ENCODE peak calls at places on chromosome 5, in four cellular contexts. T is CD4-positive, alpha-beta memory T cell; K is NCI-H460; F is stimulated activated CD4-positive, alpha-beta T cell treated with anti-CD3 and anti-CD28 coated beads, Interleukin-1b, Interleukin-23, amount 100 ng/mL, for 48 hours. O is an unnamed sample.

GRCh38 chr5:145982572-145983314 is 46.4 kb downstream of the SH3RF2 start:
- DNase-seq in T (no peak), K (no peak), F (no peak), O (no peak)

GRCh38 chr5:135064235-135064570 is 30.2 kb upstream of the PITX1 start:
- DNase-seq in T (no peak), K (no peak), F (no peak), O (no peak)

GRCh38 chr5:140235776-140236558 is 61.0 kb downstream of the CYSTM1 start:
- DNase-seq in T (no peak), K (no peak), F (no peak), O (no peak)

GRCh38 chr5:72951850-72952468 is 3.9 kb upstream of the FCHO2 start:
- DNase-seq in T (no peak), K (peak), F (no peak), O (no peak)

GRCh38 chr5:132065351-132065937 is 5.0 kb downstream of the IL3 start:
- DNase-seq in T (peak), K (peak), F (peak), O (no peak)

GRCh38 chr5:147216552-147217154 is 18.2 kb upstream of the STK32A start:
- DNase-seq in T (peak), K (peak), F (no peak), O (peak)

GRCh38 chr5:51468196-51468595 is 84.9 kb downstream of the ISL1 start:
- DNase-seq in T (no peak), K (no peak), F (no peak), O (no peak)

GRCh38 chr5:68343421-68343826 is 127.9 kb downstream of the PIK3R1 start:
- DNase-seq in T (no peak), K (no peak), F (peak), O (no peak)

GRCh38 chr5:136080483-136081180 is 51.8 kb downstream of the TGFBI start:
- DNase-seq in T (peak), K (peak), F (peak), O (no peak)

GRCh38 chr5:115439042-115439441 is 105.5 kb downstream of the FEM1C start:
- DNase-seq in T (no peak), K (no peak), F (no peak), O (no peak)

GRCh38 chr5:125277494-125278154 is 531.2 kb upstream of the ZNF608 start:
- DNase-seq in T (no peak), K (peak), F (no peak), O (no peak)

GRCh38 chr5:76601470-76601869 is 21.7 kb downstream of the F2RL2 start:
- DNase-seq in T (peak), K (peak), F (no peak), O (peak)

GRCh38 chr5:145925353-145925752 is 11.0 kb upstream of the SH3RF2 start:
- DNase-seq in T (no peak), K (peak), F (no peak), O (no peak)

GRCh38 chr5:59845733-59846132 is 47.8 kb downstream of the PDE4D start:
- DNase-seq in T (no peak), K (no peak), F (no peak), O (no peak)

GRCh38 chr5:113204525-113205161 is 228.0 kb downstream of the DCP2 start:
- DNase-seq in T (no peak), K (peak), F (no peak), O (no peak)

GRCh38 chr5:160260881-160261815 is 31.8 kb downstream of the FABP6 start:
- DNase-seq in T (no peak), K (peak), F (no peak), O (peak)

GRCh38 chr5:111463304-111463703 is 49.0 kb downstream of the STARD4 start:
- DNase-seq in T (no peak), K (no peak), F (no peak), O (no peak)

GRCh38 chr5:146079695-146080361 is 25.5 kb downstream of the PLAC8L1 start:
- DNase-seq in T (no peak), K (no peak), F (peak), O (no peak)

GRCh38 chr5:132055808-132056609 is 4.4 kb upstream of the IL3 start:
- DNase-seq in T (peak), K (no peak), F (peak), O (peak)

GRCh38 chr5:107593009-107593408 is 77.7 kb downstream of the EFNA5 start:
- DNase-seq in T (no peak), K (no peak), F (no peak), O (no peak)

GRCh38 chr5:180067986-180068385 is 3.6 kb downstream of the RNF130 start:
- DNase-seq in T (no peak), K (no peak), F (no peak), O (no peak)

GRCh38 chr5:97162045-97162444 is 19.6 kb upstream of the LIX1 start:
- DNase-seq in T (peak), K (peak), F (peak), O (peak)

GRCh38 chr5:151234476-151235238 is 10.8 kb upstream of the CCDC69 start:
- DNase-seq in T (no peak), K (no peak), F (peak), O (no peak)

GRCh38 chr5:123429993-123430392 is 6.8 kb upstream of the CEP120 start:
- DNase-seq in T (no peak), K (peak), F (no peak), O (no peak)

GRCh38 chr5:153896701-153897100 is 142.0 kb downstream of the FAM114A2 start:
- DNase-seq in T (no peak), K (no peak), F (no peak), O (no peak)

GRCh38 chr5:75616961-75617660 is 5.9 kb downstream of the ANKDD1B start:
- DNase-seq in T (no peak), K (no peak), F (no peak), O (no peak)

GRCh38 chr5:149452007-149452664 is 73.0 kb upstream of the IL17B start:
- DNase-seq in T (no peak), K (no peak), F (no peak), O (peak)

GRCh38 chr5:52502591-52502990 is 285.1 kb upstream of the ITGA1 start:
- DNase-seq in T (no peak), K (no peak), F (no peak), O (no peak)

GRCh38 chr5:150398432-150399157 is 14.1 kb downstream of the CD74 start:
- DNase-seq in T (no peak), K (no peak), F (peak), O (no peak)

O was measured in CMK.